ENCODE peak calls at places on chromosomes 13 and 19, in five cellular contexts. One of them, this sample, is unnamed.

GRCh38 chr19:15418112-15418587 is 638 bp downstream of the AKAP8L start:
- DNase-seq in activated naive CD8-positive, alpha-beta T cell treated with anti-CD3 and anti-CD28 coated beads for 36 hours: no peak
- DNase-seq in mucosa of gallbladder: no peak
- DNase-seq in stimulated activated CD4-positive, alpha-beta T cell treated with anti-CD3 and anti-CD28 coated beads, Interleukin-2, amount 100 ng/mL, for 48 hours: no peak
- DNase-seq in NCI-H2029 treated with DMSO at 0.1 percent for 48 hours: no peak
- DNase-seq in this sample: peak; percentile 51

GRCh38 chr13:108915095-108915633 is 285.8 kb downstream of the MYO16 start:
- DNase-seq in mucosa of gallbladder: peak; percentile 37
- DNase-seq in NCI-H2029 treated with DMSO at 0.1 percent for 48 hours: peak; percentile 52
- DNase-seq in activated naive CD8-positive, alpha-beta T cell treated with anti-CD3 and anti-CD28 coated beads for 36 hours: no peak
- DNase-seq in stimulated activated CD4-positive, alpha-beta T cell treated with anti-CD3 and anti-CD28 coated beads, Interleukin-2, amount 100 ng/mL, for 48 hours: no peak
- DNase-seq in this sample: no peak

GRCh38 chr13:103199380-103200088 is 133.3 kb upstream of the SLC10A2 start:
- DNase-seq in mucosa of gallbladder: no peak
- DNase-seq in activated naive CD8-positive, alpha-beta T cell treated with anti-CD3 and anti-CD28 coated beads for 36 hours: no peak
- DNase-seq in stimulated activated CD4-positive, alpha-beta T cell treated with anti-CD3 and anti-CD28 coated beads, Interleukin-2, amount 100 ng/mL, for 48 hours: no peak
- DNase-seq in NCI-H2029 treated with DMSO at 0.1 percent for 48 hours: no peak
- DNase-seq in this sample: no peak

GRCh38 chr13:51105046-51105445 is 6.0 kb downstream of the C13orf42 start:
- DNase-seq in NCI-H2029 treated with DMSO at 0.1 percent for 48 hours: no peak
- DNase-seq in stimulated activated CD4-positive, alpha-beta T cell treated with anti-CD3 and anti-CD28 coated beads, Interleukin-2, amount 100 ng/mL, for 48 hours: no peak
- DNase-seq in activated naive CD8-positive, alpha-beta T cell treated with anti-CD3 and anti-CD28 coated beads for 36 hours: no peak
- DNase-seq in mucosa of gallbladder: no peak
- DNase-seq in this sample: no peak

GRCh38 chr13:43848250-43848649 is 31.3 kb downstream of the CCDC122 start:
- DNase-seq in mucosa of gallbladder: no peak
- DNase-seq in stimulated activated CD4-positive, alpha-beta T cell treated with anti-CD3 and anti-CD28 coated beads, Interleukin-2, amount 100 ng/mL, for 48 hours: no peak
- DNase-seq in activated naive CD8-positive, alpha-beta T cell treated with anti-CD3 and anti-CD28 coated beads for 36 hours: no peak
- DNase-seq in NCI-H2029 treated with DMSO at 0.1 percent for 48 hours: no peak
- DNase-seq in this sample: no peak

GRCh38 chr19:40279120-40279551 is 6.0 kb downstream of the AKT2 start:
- DNase-seq in activated naive CD8-positive, alpha-beta T cell treated with anti-CD3 and anti-CD28 coated beads for 36 hours: no peak
- DNase-seq in stimulated activated CD4-positive, alpha-beta T cell treated with anti-CD3 and anti-CD28 coated beads, Interleukin-2, amount 100 ng/mL, for 48 hours: no peak
- DNase-seq in NCI-H2029 treated with DMSO at 0.1 percent for 48 hours: no peak
- DNase-seq in mucosa of gallbladder: peak; percentile 26
- DNase-seq in this sample: peak; percentile 80

GRCh38 chr19:40315812-40316475 is 30.8 kb upstream of the AKT2 start:
- DNase-seq in mucosa of gallbladder: no peak
- DNase-seq in NCI-H2029 treated with DMSO at 0.1 percent for 48 hours: no peak
- DNase-seq in stimulated activated CD4-positive, alpha-beta T cell treated with anti-CD3 and anti-CD28 coated beads, Interleukin-2, amount 100 ng/mL, for 48 hours: no peak
- DNase-seq in activated naive CD8-positive, alpha-beta T cell treated with anti-CD3 and anti-CD28 coated beads for 36 hours: no peak
- DNase-seq in this sample: no peak

GRCh38 chr19:4636151-4636717 is 3.1 kb upstream of the TNFAIP8L1 start:
- DNase-seq in NCI-H2029 treated with DMSO at 0.1 percent for 48 hours: no peak
- DNase-seq in mucosa of gallbladder: peak; percentile 61
- DNase-seq in stimulated activated CD4-positive, alpha-beta T cell treated with anti-CD3 and anti-CD28 coated beads, Interleukin-2, amount 100 ng/mL, for 48 hours: peak; percentile 86
- DNase-seq in activated naive CD8-positive, alpha-beta T cell treated with anti-CD3 and anti-CD28 coated beads for 36 hours: peak; percentile 82
- DNase-seq in this sample: peak; percentile 43

GRCh38 chr13:33452873-33453558 is 167.5 kb upstream of the STARD13 start:
- DNase-seq in stimulated activated CD4-positive, alpha-beta T cell treated with anti-CD3 and anti-CD28 coated beads, Interleukin-2, amount 100 ng/mL, for 48 hours: no peak
- DNase-seq in NCI-H2029 treated with DMSO at 0.1 percent for 48 hours: no peak
- DNase-seq in activated naive CD8-positive, alpha-beta T cell treated with anti-CD3 and anti-CD28 coated beads for 36 hours: no peak
- DNase-seq in mucosa of gallbladder: peak; percentile 44
- DNase-seq in this sample: peak; percentile 1

GRCh38 chr13:53601181-53601580 is 572.6 kb downstream of the OLFM4 start:
- DNase-seq in NCI-H2029 treated with DMSO at 0.1 percent for 48 hours: no peak
- DNase-seq in activated naive CD8-positive, alpha-beta T cell treated with anti-CD3 and anti-CD28 coated beads for 36 hours: no peak
- DNase-seq in stimulated activated CD4-positive, alpha-beta T cell treated with anti-CD3 and anti-CD28 coated beads, Interleukin-2, amount 100 ng/mL, for 48 hours: no peak
- DNase-seq in mucosa of gallbladder: no peak
- DNase-seq in this sample: no peak

GRCh38 chr13:49690133-49690989 is 925 bp downstream of the EBPL start:
- DNase-seq in stimulated activated CD4-positive, alpha-beta T cell treated with anti-CD3 and anti-CD28 coated beads, Interleukin-2, amount 100 ng/mL, for 48 hours: no peak
- DNase-seq in activated naive CD8-positive, alpha-beta T cell treated with anti-CD3 and anti-CD28 coated beads for 36 hours: no peak
- DNase-seq in NCI-H2029 treated with DMSO at 0.1 percent for 48 hours: no peak
- DNase-seq in mucosa of gallbladder: no peak
- DNase-seq in this sample: peak; percentile 23

GRCh38 chr19:30209617-30210600 is 162.3 kb upstream of the ZNF536 start:
- DNase-seq in activated naive CD8-positive, alpha-beta T cell treated with anti-CD3 and anti-CD28 coated beads for 36 hours: no peak
- DNase-seq in mucosa of gallbladder: no peak
- DNase-seq in NCI-H2029 treated with DMSO at 0.1 percent for 48 hours: no peak
- DNase-seq in stimulated activated CD4-positive, alpha-beta T cell treated with anti-CD3 and anti-CD28 coated beads, Interleukin-2, amount 100 ng/mL, for 48 hours: no peak
- DNase-seq in this sample: no peak

GRCh38 chr13:19117913-19118739 is 63.5 kb downstream of the TUBA3C start:
- DNase-seq in mucosa of gallbladder: no peak
- DNase-seq in NCI-H2029 treated with DMSO at 0.1 percent for 48 hours: no peak
- DNase-seq in activated naive CD8-positive, alpha-beta T cell treated with anti-CD3 and anti-CD28 coated beads for 36 hours: no peak
- DNase-seq in stimulated activated CD4-positive, alpha-beta T cell treated with anti-CD3 and anti-CD28 coated beads, Interleukin-2, amount 100 ng/mL, for 48 hours: no peak
- DNase-seq in this sample: no peak

GRCh38 chr19:12453495-12453894 is 12.7 kb upstream of the ZNF443 start:
- DNase-seq in mucosa of gallbladder: peak; percentile 14
- DNase-seq in stimulated activated CD4-positive, alpha-beta T cell treated with anti-CD3 and anti-CD28 coated beads, Interleukin-2, amount 100 ng/mL, for 48 hours: no peak
- DNase-seq in NCI-H2029 treated with DMSO at 0.1 percent for 48 hours: no peak
- DNase-seq in activated naive CD8-positive, alpha-beta T cell treated with anti-CD3 and anti-CD28 coated beads for 36 hours: no peak
- DNase-seq in this sample: peak; percentile 32

GRCh38 chr13:61685683-61686013 is 270.0 kb upstream of the PCDH20 start:
- DNase-seq in activated naive CD8-positive, alpha-beta T cell treated with anti-CD3 and anti-CD28 coated beads for 36 hours: no peak
- DNase-seq in NCI-H2029 treated with DMSO at 0.1 percent for 48 hours: no peak
- DNase-seq in stimulated activated CD4-positive, alpha-beta T cell treated with anti-CD3 and anti-CD28 coated beads, Interleukin-2, amount 100 ng/mL, for 48 hours: no peak
- DNase-seq in mucosa of gallbladder: no peak
- DNase-seq in this sample: no peak

GRCh38 chr19:1884719-1885334 is 469 bp downstream of the ABHD17A start:
- DNase-seq in activated naive CD8-positive, alpha-beta T cell treated with anti-CD3 and anti-CD28 coated beads for 36 hours: no peak
- DNase-seq in NCI-H2029 treated with DMSO at 0.1 percent for 48 hours: no peak
- DNase-seq in mucosa of gallbladder: no peak
- DNase-seq in stimulated activated CD4-positive, alpha-beta T cell treated with anti-CD3 and anti-CD28 coated beads, Interleukin-2, amount 100 ng/mL, for 48 hours: no peak
- DNase-seq in this sample: no peak

GRCh38 chr13:112903071-112903577 is 65.9 kb upstream of the MCF2L start:
- DNase-seq in stimulated activated CD4-positive, alpha-beta T cell treated with anti-CD3 and anti-CD28 coated beads, Interleukin-2, amount 100 ng/mL, for 48 hours: no peak
- DNase-seq in NCI-H2029 treated with DMSO at 0.1 percent for 48 hours: no peak
- DNase-seq in mucosa of gallbladder: no peak
- DNase-seq in activated naive CD8-positive, alpha-beta T cell treated with anti-CD3 and anti-CD28 coated beads for 36 hours: no peak
- DNase-seq in this sample: no peak

GRCh38 chr19:46353730-46354528 is 7.0 kb downstream of the PPP5C start:
- DNase-seq in activated naive CD8-positive, alpha-beta T cell treated with anti-CD3 and anti-CD28 coated beads for 36 hours: no peak
- DNase-seq in mucosa of gallbladder: no peak
- DNase-seq in NCI-H2029 treated with DMSO at 0.1 percent for 48 hours: peak; percentile 42
- DNase-seq in stimulated activated CD4-positive, alpha-beta T cell treated with anti-CD3 and anti-CD28 coated beads, Interleukin-2, amount 100 ng/mL, for 48 hours: no peak
- DNase-seq in this sample: no peak

GRCh38 chr13:53004605-53005004 is 24.0 kb upstream of the OLFM4 start:
- DNase-seq in NCI-H2029 treated with DMSO at 0.1 percent for 48 hours: no peak
- DNase-seq in stimulated activated CD4-positive, alpha-beta T cell treated with anti-CD3 and anti-CD28 coated beads, Interleukin-2, amount 100 ng/mL, for 48 hours: no peak
- DNase-seq in mucosa of gallbladder: no peak
- DNase-seq in activated naive CD8-positive, alpha-beta T cell treated with anti-CD3 and anti-CD28 coated beads for 36 hours: no peak
- DNase-seq in this sample: no peak

GRCh38 chr13:41520699-41521630 is 63.6 kb downstream of the RGCC start:
- DNase-seq in stimulated activated CD4-positive, alpha-beta T cell treated with anti-CD3 and anti-CD28 coated beads, Interleukin-2, amount 100 ng/mL, for 48 hours: no peak
- DNase-seq in NCI-H2029 treated with DMSO at 0.1 percent for 48 hours: no peak
- DNase-seq in mucosa of gallbladder: no peak
- DNase-seq in activated naive CD8-positive, alpha-beta T cell treated with anti-CD3 and anti-CD28 coated beads for 36 hours: no peak
- DNase-seq in this sample: no peak

GRCh38 chr19:5436101-5436947 is 18.9 kb upstream of the ZNRF4 start:
- DNase-seq in activated naive CD8-positive, alpha-beta T cell treated with anti-CD3 and anti-CD28 coated beads for 36 hours: no peak
- DNase-seq in stimulated activated CD4-positive, alpha-beta T cell treated with anti-CD3 and anti-CD28 coated beads, Interleukin-2, amount 100 ng/mL, for 48 hours: no peak
- DNase-seq in NCI-H2029 treated with DMSO at 0.1 percent for 48 hours: no peak
- DNase-seq in mucosa of gallbladder: no peak
- DNase-seq in this sample: no peak

GRCh38 chr13:33446821-33447481 is 161.4 kb upstream of the STARD13 start:
- DNase-seq in NCI-H2029 treated with DMSO at 0.1 percent for 48 hours: no peak
- DNase-seq in mucosa of gallbladder: no peak
- DNase-seq in stimulated activated CD4-positive, alpha-beta T cell treated with anti-CD3 and anti-CD28 coated beads, Interleukin-2, amount 100 ng/mL, for 48 hours: no peak
- DNase-seq in activated naive CD8-positive, alpha-beta T cell treated with anti-CD3 and anti-CD28 coated beads for 36 hours: no peak
- DNase-seq in this sample: no peak

GRCh38 chr13:39665763-39666162 is 10.3 kb downstream of the COG6 start:
- DNase-seq in mucosa of gallbladder: no peak
- DNase-seq in NCI-H2029 treated with DMSO at 0.1 percent for 48 hours: no peak
- DNase-seq in stimulated activated CD4-positive, alpha-beta T cell treated with anti-CD3 and anti-CD28 coated beads, Interleukin-2, amount 100 ng/mL, for 48 hours: no peak
- DNase-seq in activated naive CD8-positive, alpha-beta T cell treated with anti-CD3 and anti-CD28 coated beads for 36 hours: no peak
- DNase-seq in this sample: no peak

GRCh38 chr19:41352609-41353465 is 885 bp downstream of the TGFB1 start:
- DNase-seq in stimulated activated CD4-positive, alpha-beta T cell treated with anti-CD3 and anti-CD28 coated beads, Interleukin-2, amount 100 ng/mL, for 48 hours: peak; percentile 69
- DNase-seq in mucosa of gallbladder: no peak
- DNase-seq in activated naive CD8-positive, alpha-beta T cell treated with anti-CD3 and anti-CD28 coated beads for 36 hours: peak; percentile 85
- DNase-seq in NCI-H2029 treated with DMSO at 0.1 percent for 48 hours: no peak
- DNase-seq in this sample: peak; percentile 43

GRCh38 chr13:40776681-40777165 is 5.7 kb upstream of the MRPS31 start:
- DNase-seq in stimulated activated CD4-positive, alpha-beta T cell treated with anti-CD3 and anti-CD28 coated beads, Interleukin-2, amount 100 ng/mL, for 48 hours: peak; percentile 48
- DNase-seq in NCI-H2029 treated with DMSO at 0.1 percent for 48 hours: no peak
- DNase-seq in mucosa of gallbladder: peak; percentile 32
- DNase-seq in activated naive CD8-positive, alpha-beta T cell treated with anti-CD3 and anti-CD28 coated beads for 36 hours: peak; percentile 66
- DNase-seq in this sample: no peak

GRCh38 chr19:42203700-42204099 is 13.8 kb downstream of the DEDD2 start:
- DNase-seq in activated naive CD8-positive, alpha-beta T cell treated with anti-CD3 and anti-CD28 coated beads for 36 hours: no peak
- DNase-seq in NCI-H2029 treated with DMSO at 0.1 percent for 48 hours: no peak
- DNase-seq in mucosa of gallbladder: no peak
- DNase-seq in stimulated activated CD4-positive, alpha-beta T cell treated with anti-CD3 and anti-CD28 coated beads, Interleukin-2, amount 100 ng/mL, for 48 hours: no peak
- DNase-seq in this sample: no peak

GRCh38 chr19:29275266-29275665 is 62.3 kb upstream of the UQCRFS1 start:
- DNase-seq in mucosa of gallbladder: no peak
- DNase-seq in NCI-H2029 treated with DMSO at 0.1 percent for 48 hours: no peak
- DNase-seq in stimulated activated CD4-positive, alpha-beta T cell treated with anti-CD3 and anti-CD28 coated beads, Interleukin-2, amount 100 ng/mL, for 48 hours: no peak
- DNase-seq in activated naive CD8-positive, alpha-beta T cell treated with anti-CD3 and anti-CD28 coated beads for 36 hours: no peak
- DNase-seq in this sample: no peak

GRCh38 chr19:46368116-46368515 is 21.2 kb downstream of the PPP5C start:
- DNase-seq in stimulated activated CD4-positive, alpha-beta T cell treated with anti-CD3 and anti-CD28 coated beads, Interleukin-2, amount 100 ng/mL, for 48 hours: no peak
- DNase-seq in NCI-H2029 treated with DMSO at 0.1 percent for 48 hours: no peak
- DNase-seq in activated naive CD8-positive, alpha-beta T cell treated with anti-CD3 and anti-CD28 coated beads for 36 hours: no peak
- DNase-seq in mucosa of gallbladder: no peak
- DNase-seq in this sample: no peak

GRCh38 chr13:23470706-23471610 is 37.5 kb upstream of the SACS start:
- DNase-seq in stimulated activated CD4-positive, alpha-beta T cell treated with anti-CD3 and anti-CD28 coated beads, Interleukin-2, amount 100 ng/mL, for 48 hours: no peak
- DNase-seq in NCI-H2029 treated with DMSO at 0.1 percent for 48 hours: no peak
- DNase-seq in activated naive CD8-positive, alpha-beta T cell treated with anti-CD3 and anti-CD28 coated beads for 36 hours: no peak
- DNase-seq in mucosa of gallbladder: no peak
- DNase-seq in this sample: no peak

GRCh38 chr13:85651440-85651839 is 147.8 kb downstream of the SLITRK6 start:
- DNase-seq in mucosa of gallbladder: no peak
- DNase-seq in stimulated activated CD4-positive, alpha-beta T cell treated with anti-CD3 and anti-CD28 coated beads, Interleukin-2, amount 100 ng/mL, for 48 hours: no peak
- DNase-seq in NCI-H2029 treated with DMSO at 0.1 percent for 48 hours: no peak
- DNase-seq in activated naive CD8-positive, alpha-beta T cell treated with anti-CD3 and anti-CD28 coated beads for 36 hours: no peak
- DNase-seq in this sample: no peak

GRCh38 chr19:17037966-17038500 is 11.4 kb upstream of the CPAMD8 start:
- DNase-seq in stimulated activated CD4-positive, alpha-beta T cell treated with anti-CD3 and anti-CD28 coated beads, Interleukin-2, amount 100 ng/mL, for 48 hours: no peak
- DNase-seq in mucosa of gallbladder: no peak
- DNase-seq in NCI-H2029 treated with DMSO at 0.1 percent for 48 hours: no peak
- DNase-seq in activated naive CD8-positive, alpha-beta T cell treated with anti-CD3 and anti-CD28 coated beads for 36 hours: no peak
- DNase-seq in this sample: no peak

GRCh38 chr13:98567140-98567539 is 9.8 kb downstream of the STK24 start:
- DNase-seq in NCI-H2029 treated with DMSO at 0.1 percent for 48 hours: no peak
- DNase-seq in stimulated activated CD4-positive, alpha-beta T cell treated with anti-CD3 and anti-CD28 coated beads, Interleukin-2, amount 100 ng/mL, for 48 hours: no peak
- DNase-seq in activated naive CD8-positive, alpha-beta T cell treated with anti-CD3 and anti-CD28 coated beads for 36 hours: no peak
- DNase-seq in mucosa of gallbladder: no peak
- DNase-seq in this sample: no peak

GRCh38 chr13:99033814-99034213 is 56.0 kb upstream of the DOCK9 start:
- DNase-seq in NCI-H2029 treated with DMSO at 0.1 percent for 48 hours: no peak
- DNase-seq in activated naive CD8-positive, alpha-beta T cell treated with anti-CD3 and anti-CD28 coated beads for 36 hours: no peak
- DNase-seq in mucosa of gallbladder: no peak
- DNase-seq in stimulated activated CD4-positive, alpha-beta T cell treated with anti-CD3 and anti-CD28 coated beads, Interleukin-2, amount 100 ng/mL, for 48 hours: no peak
- DNase-seq in this sample: no peak

GRCh38 chr19:35882074-35882832 is 13.9 kb downstream of the APLP1 start:
- DNase-seq in NCI-H2029 treated with DMSO at 0.1 percent for 48 hours: peak; percentile 71
- DNase-seq in stimulated activated CD4-positive, alpha-beta T cell treated with anti-CD3 and anti-CD28 coated beads, Interleukin-2, amount 100 ng/mL, for 48 hours: no peak
- DNase-seq in mucosa of gallbladder: peak; percentile 68
- DNase-seq in activated naive CD8-positive, alpha-beta T cell treated with anti-CD3 and anti-CD28 coated beads for 36 hours: no peak
- DNase-seq in this sample: peak; percentile 28

GRCh38 chr19:49338023-49338677 is 2.9 kb downstream of the CD37 start:
- DNase-seq in mucosa of gallbladder: no peak
- DNase-seq in activated naive CD8-positive, alpha-beta T cell treated with anti-CD3 and anti-CD28 coated beads for 36 hours: no peak
- DNase-seq in NCI-H2029 treated with DMSO at 0.1 percent for 48 hours: no peak
- DNase-seq in stimulated activated CD4-positive, alpha-beta T cell treated with anti-CD3 and anti-CD28 coated beads, Interleukin-2, amount 100 ng/mL, for 48 hours: no peak
- DNase-seq in this sample: no peak

GRCh38 chr13:20426766-20427448 is 98.8 kb downstream of the CRYL1 start:
- DNase-seq in stimulated activated CD4-positive, alpha-beta T cell treated with anti-CD3 and anti-CD28 coated beads, Interleukin-2, amount 100 ng/mL, for 48 hours: no peak
- DNase-seq in activated naive CD8-positive, alpha-beta T cell treated with anti-CD3 and anti-CD28 coated beads for 36 hours: no peak
- DNase-seq in NCI-H2029 treated with DMSO at 0.1 percent for 48 hours: no peak
- DNase-seq in mucosa of gallbladder: no peak
- DNase-seq in this sample: no peak

GRCh38 chr13:20301391-20302071 is 69.4 kb upstream of the GJB6 start:
- DNase-seq in stimulated activated CD4-positive, alpha-beta T cell treated with anti-CD3 and anti-CD28 coated beads, Interleukin-2, amount 100 ng/mL, for 48 hours: no peak
- DNase-seq in activated naive CD8-positive, alpha-beta T cell treated with anti-CD3 and anti-CD28 coated beads for 36 hours: no peak
- DNase-seq in NCI-H2029 treated with DMSO at 0.1 percent for 48 hours: no peak
- DNase-seq in mucosa of gallbladder: no peak
- DNase-seq in this sample: peak; percentile 2

GRCh38 chr19:11963566-11964355 is 1.1 kb upstream of the ZNF763 start:
- DNase-seq in stimulated activated CD4-positive, alpha-beta T cell treated with anti-CD3 and anti-CD28 coated beads, Interleukin-2, amount 100 ng/mL, for 48 hours: peak; percentile 73
- DNase-seq in NCI-H2029 treated with DMSO at 0.1 percent for 48 hours: peak; percentile 21
- DNase-seq in mucosa of gallbladder: peak; percentile 80
- DNase-seq in activated naive CD8-positive, alpha-beta T cell treated with anti-CD3 and anti-CD28 coated beads for 36 hours: peak; percentile 73
- DNase-seq in this sample: peak; percentile 85

GRCh38 chr19:30340724-30341595 is 31.2 kb upstream of the ZNF536 start:
- DNase-seq in stimulated activated CD4-positive, alpha-beta T cell treated with anti-CD3 and anti-CD28 coated beads, Interleukin-2, amount 100 ng/mL, for 48 hours: no peak
- DNase-seq in activated naive CD8-positive, alpha-beta T cell treated with anti-CD3 and anti-CD28 coated beads for 36 hours: no peak
- DNase-seq in mucosa of gallbladder: no peak
- DNase-seq in NCI-H2029 treated with DMSO at 0.1 percent for 48 hours: no peak
- DNase-seq in this sample: no peak

This sample was measured in thyroid gland.